ENCODE peak calls at places on chromosome 7, in seven cellular contexts. One of them, this sample, is unnamed.

GRCh38 chr7:84111842-84112241 is 82.7 kb downstream of the SEMA3A start:
- DNase-seq in stimulated activated naive CD8-positive, alpha-beta T cell treated with anti-CD3 and anti-CD28 coated beads, Interleukin-15, amount 100 ng/mL, for 72 hours: no peak
- DNase-seq in ELR: no peak
- DNase-seq in fibroblast of the aortic adventitia: no peak
- DNase-seq in T-cell: no peak
- DNase-seq in CD4-positive, alpha-beta memory T cell: no peak
- DNase-seq in omental fat pad: no peak
- DNase-seq in this sample: no peak

GRCh38 chr7:112726076-112726475 is 64.1 kb downstream of the TMEM168 start:
- DNase-seq in stimulated activated naive CD8-positive, alpha-beta T cell treated with anti-CD3 and anti-CD28 coated beads, Interleukin-15, amount 100 ng/mL, for 72 hours: no peak
- DNase-seq in ELR: peak
- DNase-seq in fibroblast of the aortic adventitia: no peak
- DNase-seq in T-cell: no peak
- DNase-seq in CD4-positive, alpha-beta memory T cell: no peak
- DNase-seq in omental fat pad: no peak
- DNase-seq in this sample: no peak

GRCh38 chr7:50068026-50068425 is 25.0 kb downstream of the ZPBP start:
- DNase-seq in stimulated activated naive CD8-positive, alpha-beta T cell treated with anti-CD3 and anti-CD28 coated beads, Interleukin-15, amount 100 ng/mL, for 72 hours: peak
- DNase-seq in ELR: no peak
- DNase-seq in fibroblast of the aortic adventitia: peak
- DNase-seq in T-cell: peak
- DNase-seq in CD4-positive, alpha-beta memory T cell: peak
- DNase-seq in omental fat pad: no peak
- DNase-seq in this sample: peak

GRCh38 chr7:18473119-18473518 is 22.4 kb upstream of the HDAC9 start:
- DNase-seq in stimulated activated naive CD8-positive, alpha-beta T cell treated with anti-CD3 and anti-CD28 coated beads, Interleukin-15, amount 100 ng/mL, for 72 hours: no peak
- DNase-seq in ELR: no peak
- DNase-seq in fibroblast of the aortic adventitia: no peak
- DNase-seq in T-cell: no peak
- DNase-seq in CD4-positive, alpha-beta memory T cell: no peak
- DNase-seq in omental fat pad: no peak
- DNase-seq in this sample: no peak

GRCh38 chr7:99210265-99210970 is 2.5 kb upstream of the KPNA7 start:
- DNase-seq in stimulated activated naive CD8-positive, alpha-beta T cell treated with anti-CD3 and anti-CD28 coated beads, Interleukin-15, amount 100 ng/mL, for 72 hours: no peak
- DNase-seq in ELR: no peak
- DNase-seq in fibroblast of the aortic adventitia: peak
- DNase-seq in T-cell: no peak
- DNase-seq in CD4-positive, alpha-beta memory T cell: no peak
- DNase-seq in omental fat pad: no peak
- DNase-seq in this sample: no peak

GRCh38 chr7:45173596-45174327 is 16.2 kb downstream of the RAMP3 start:
- DNase-seq in stimulated activated naive CD8-positive, alpha-beta T cell treated with anti-CD3 and anti-CD28 coated beads, Interleukin-15, amount 100 ng/mL, for 72 hours: no peak
- DNase-seq in ELR: no peak
- DNase-seq in fibroblast of the aortic adventitia: no peak
- DNase-seq in T-cell: no peak
- DNase-seq in CD4-positive, alpha-beta memory T cell: no peak
- DNase-seq in omental fat pad: no peak
- DNase-seq in this sample: no peak

GRCh38 chr7:75966209-75966961 is 28.0 kb downstream of the TMEM120A start:
- DNase-seq in stimulated activated naive CD8-positive, alpha-beta T cell treated with anti-CD3 and anti-CD28 coated beads, Interleukin-15, amount 100 ng/mL, for 72 hours: no peak
- DNase-seq in ELR: no peak
- DNase-seq in fibroblast of the aortic adventitia: peak
- DNase-seq in T-cell: no peak
- DNase-seq in CD4-positive, alpha-beta memory T cell: no peak
- DNase-seq in omental fat pad: no peak
- DNase-seq in this sample: no peak

GRCh38 chr7:33334349-33334748 is 205.0 kb downstream of the BBS9 start:
- DNase-seq in stimulated activated naive CD8-positive, alpha-beta T cell treated with anti-CD3 and anti-CD28 coated beads, Interleukin-15, amount 100 ng/mL, for 72 hours: no peak
- DNase-seq in ELR: peak
- DNase-seq in fibroblast of the aortic adventitia: peak
- DNase-seq in T-cell: no peak
- DNase-seq in CD4-positive, alpha-beta memory T cell: no peak
- DNase-seq in omental fat pad: no peak
- DNase-seq in this sample: peak

GRCh38 chr7:34928052-34928451 is 109.2 kb downstream of the DPY19L1 start:
- DNase-seq in stimulated activated naive CD8-positive, alpha-beta T cell treated with anti-CD3 and anti-CD28 coated beads, Interleukin-15, amount 100 ng/mL, for 72 hours: peak
- DNase-seq in ELR: peak
- DNase-seq in fibroblast of the aortic adventitia: no peak
- DNase-seq in T-cell: peak
- DNase-seq in CD4-positive, alpha-beta memory T cell: peak
- DNase-seq in omental fat pad: peak
- DNase-seq in this sample: peak

GRCh38 chr7:131015131-131015954 is 281.3 kb upstream of the KLF14 start:
- DNase-seq in stimulated activated naive CD8-positive, alpha-beta T cell treated with anti-CD3 and anti-CD28 coated beads, Interleukin-15, amount 100 ng/mL, for 72 hours: no peak
- DNase-seq in ELR: peak
- DNase-seq in fibroblast of the aortic adventitia: peak
- DNase-seq in T-cell: no peak
- DNase-seq in CD4-positive, alpha-beta memory T cell: no peak
- DNase-seq in omental fat pad: no peak
- DNase-seq in this sample: no peak

GRCh38 chr7:155369-156000 is 36.9 kb upstream of the FAM20C start:
- DNase-seq in stimulated activated naive CD8-positive, alpha-beta T cell treated with anti-CD3 and anti-CD28 coated beads, Interleukin-15, amount 100 ng/mL, for 72 hours: no peak
- DNase-seq in ELR: peak
- DNase-seq in fibroblast of the aortic adventitia: no peak
- DNase-seq in T-cell: no peak
- DNase-seq in CD4-positive, alpha-beta memory T cell: no peak
- DNase-seq in omental fat pad: no peak
- DNase-seq in this sample: no peak